ENCODE peak calls at places on chromosomes 4 and X, in ten cellular contexts. J is gastrocnemius medialis; N is body of pancreas; X is testis; K is tibial artery; B is pancreas; W is esophagus squamous epithelium; O is K562; R is stomach; C is CD8-positive, alpha-beta memory T cell. S is an unnamed sample.

GRCh38 chr4:1200425-1201035 is 28.1 kb upstream of the SPON2 start:
- DNase-seq in R (peak; percentile 51), W (no peak), X (peak; percentile 19), C (peak; percentile 34), N (peak; percentile 29), B (no peak), O (no peak), K (peak; percentile 18), J (no peak), S (no peak)

GRCh38 chrX:106672527-106672926 is 54.0 kb upstream of the RNF128 start:
- DNase-seq in O (no peak), J (no peak), K (no peak), X (no peak), N (no peak), R (no peak), B (no peak), C (no peak), W (no peak), S (no peak)

GRCh38 chr4:122665148-122665547 is 44.3 kb upstream of the IL21 start:
- DNase-seq in C (no peak), N (no peak), K (no peak), R (no peak), J (no peak), B (no peak), O (no peak), W (no peak), X (no peak), S (no peak)

GRCh38 chrX:38400401-38400910 is 48.1 kb downstream of the OTC start:
- DNase-seq in O (no peak), W (no peak), C (no peak), N (no peak), X (no peak), J (no peak), B (no peak), R (no peak), K (no peak), S (no peak)

GRCh38 chr4:183700407-183700806 is 41.3 kb downstream of the TRAPPC11 start:
- DNase-seq in C (no peak), R (no peak), N (no peak), B (no peak), W (no peak), X (no peak), O (no peak), K (no peak), J (no peak), S (no peak)

GRCh38 chr4:81031389-81032173 is 1.1 kb downstream of the BMP3 start:
- DNase-seq in W (no peak), N (no peak), R (no peak), J (no peak), O (no peak), C (no peak), B (no peak), K (no peak), X (peak; percentile 14), S (no peak)

GRCh38 chr4:120070191-120070590 is 3.5 kb upstream of the MAD2L1 start:
- DNase-seq in B (no peak), R (no peak), O (no peak), K (no peak), X (no peak), C (no peak), J (no peak), N (no peak), W (no peak), S (no peak)

GRCh38 chr4:140743194-140743931 is 12.8 kb downstream of the TBC1D9 start:
- DNase-seq in N (no peak), B (no peak), R (no peak), K (no peak), W (no peak), C (no peak), X (no peak), J (no peak), O (no peak), S (no peak)

GRCh38 chr4:149897784-149898183 is 82.1 kb upstream of the IQCM start:
- DNase-seq in N (no peak), X (no peak), J (no peak), O (peak; percentile 5), B (no peak), C (no peak), R (no peak), W (no peak), K (no peak), S (no peak)

GRCh38 chr4:7389101-7389701 is 45.5 kb downstream of the PSAPL1 start:
- DNase-seq in B (no peak), N (no peak), C (no peak), K (peak; percentile 9), O (no peak), W (no peak), X (no peak), J (no peak), R (peak; percentile 17), S (no peak)

GRCh38 chr4:125115941-125116340 is 198.8 kb upstream of the FAT4 start:
- DNase-seq in N (no peak), W (no peak), O (no peak), J (no peak), C (no peak), X (no peak), B (no peak), R (no peak), K (no peak), S (no peak)

GRCh38 chr4:169383724-169384123 is 113.0 kb upstream of the SH3RF1 start:
- DNase-seq in J (no peak), K (no peak), C (no peak), W (no peak), R (no peak), N (no peak), X (no peak), O (no peak), B (no peak), S (no peak)

GRCh38 chrX:77785746-77786548 is at the start of gene ATRX:
- DNase-seq in N (peak; percentile 77), X (peak; percentile 84), B (peak; percentile 63), C (peak; percentile 81), R (peak; percentile 69), O (peak; percentile 75), W (peak; percentile 8), J (peak; percentile 52), K (peak; percentile 63), S (peak; percentile 67)

GRCh38 chr4:70895405-70895804 is 6.8 kb upstream of the MOB1B start:
- DNase-seq in O (no peak), K (no peak), C (no peak), N (peak; percentile 10), B (no peak), R (no peak), J (no peak), W (no peak), X (no peak), S (no peak)

GRCh38 chrX:95733426-95733825 is 951.2 kb upstream of the DIAPH2 start:
- DNase-seq in C (no peak), O (no peak), J (no peak), K (no peak), B (no peak), W (no peak), R (no peak), N (no peak), X (no peak), S (no peak)
- H3K36me3 ChIP-seq in C (no peaks in the 10 kb centered on the region), O (no peaks in the 10 kb centered on the region), J (no peaks in the 10 kb centered on the region), K (no peaks in the 10 kb centered on the region), B (no peaks in the 10 kb centered on the region), W (no peaks in the 10 kb centered on the region), R (no peaks in the 10 kb centered on the region), N (no peaks in the 10 kb centered on the region), X (no peaks in the 10 kb centered on the region), S (no peaks in the 10 kb centered on the region)

GRCh38 chr4:184854673-184855072 is 28.9 kb upstream of the ACSL1 start:
- DNase-seq in B (no peak), X (no peak), W (no peak), J (no peak), C (no peak), R (no peak), N (no peak), K (no peak), O (peak; percentile 37), S (no peak)

GRCh38 chr4:184856277-184856609 is 30.5 kb upstream of the ACSL1 start:
- DNase-seq in J (no peak), W (no peak), N (no peak), C (no peak), K (no peak), X (no peak), O (no peak), B (no peak), R (no peak), S (no peak)

GRCh38 chr4:184861047-184861446 is 35.3 kb upstream of the ACSL1 start:
- DNase-seq in C (no peak), X (no peak), K (no peak), B (no peak), O (no peak), N (no peak), R (no peak), J (no peak), W (no peak), S (no peak)

GRCh38 chr4:184857446-184858121 is 31.8 kb upstream of the ACSL1 start:
- DNase-seq in X (no peak), K (no peak), O (no peak), R (no peak), C (no peak), J (no peak), B (no peak), N (no peak), W (no peak), S (no peak)

DNA sequence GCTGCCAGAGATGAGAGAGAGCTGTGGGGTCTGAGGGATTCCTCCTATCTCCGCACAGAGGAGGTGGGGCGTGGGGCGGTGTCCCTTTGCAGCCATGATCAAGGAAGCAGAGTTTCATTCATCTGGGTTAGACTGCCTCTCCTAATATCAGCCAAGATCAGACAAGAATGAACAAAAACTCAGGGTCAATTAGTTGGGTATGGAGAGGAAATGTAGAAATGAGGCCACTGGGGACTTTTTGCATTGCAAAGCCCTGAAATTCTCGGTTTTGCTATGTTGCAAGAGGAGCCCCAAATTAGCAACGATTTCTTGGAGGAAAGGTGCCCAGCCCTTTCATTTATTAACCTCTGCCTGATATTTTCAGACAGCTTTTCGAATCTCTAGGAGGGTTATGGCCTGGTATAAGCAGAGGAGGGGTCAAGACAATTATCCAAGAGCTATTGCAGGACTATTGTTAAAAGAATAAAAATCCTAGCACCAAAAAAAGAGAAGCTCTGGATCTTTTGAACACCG is 34.3 kb upstream of the ACSL1 start:
- DNase-seq in O (no peak), K (no peak), N (no peak), W (no peak), C (no peak), J (no peak), X (no peak), B (no peak), R (no peak), S (no peak)
- H3K4me3 ChIP-seq in O (no peak overlapping the region), K (no peak overlapping the region), N (no peak overlapping the region), W (no peak overlapping the region), C (no peak overlapping the region), J (no peak overlapping the region), X (no peak overlapping the region), B (no peak overlapping the region), R (no peak overlapping the region), S (no peak overlapping the region)

GRCh38 chrX:154355094-154355775 is 19.2 kb downstream of the FLNA start:
- DNase-seq in N (no peak), J (no peak), K (no peak), W (no peak), R (no peak), B (no peak), X (no peak), C (peak; percentile 7), O (no peak), S (no peak)
- H3K36me3 ChIP-seq in N (no peaks in the 10 kb centered on the region), J (no peaks in the 10 kb centered on the region), K (peaks cover 100% of the 10 kb centered on the region), W (peaks cover 100% of the 10 kb centered on the region), R (peaks cover 53% of the 10 kb centered on the region), B (peaks cover 16% of the 10 kb centered on the region), X (no peaks in the 10 kb centered on the region), C (peaks cover 52% of the 10 kb centered on the region), O (peaks cover 100% of the 10 kb centered on the region), S (peaks cover 88% of the 10 kb centered on the region)

GRCh38 chrX:72117636-72118215 is 14.0 kb downstream of the RTL5 start:
- DNase-seq in J (no peak), X (no peak), C (no peak), O (no peak), W (no peak), B (no peak), R (no peak), K (no peak), N (no peak), S (no peak)
- H3K4me3 ChIP-seq in J (no peak overlapping the region), X (no peak overlapping the region), C (no peak overlapping the region), O (no peak overlapping the region), W (no peak overlapping the region), B (no peak overlapping the region), R (no peak overlapping the region), K (no peak overlapping the region), N (no peak overlapping the region), S (no peak overlapping the region)

S was measured in effector memory CD4-positive, alpha-beta T cell.